ENCODE peak calls at places on chromosomes 13 and 19, in seven cellular contexts. A, V, P, O, Z, R and W are unnamed samples.

GRCh38 chr13:110942248-110942981 is 27.5 kb upstream of the ANKRD10 start:
- DNase-seq in A (no peak), V (no peak), P (no peak), O (no peak), Z (no peak), R (peak; percentile 44), W (no peak)

GRCh38 chr13:48265217-48265815 is 32.3 kb downstream of the ITM2B start:
- DNase-seq in A (no peak), V (no peak), P (no peak), O (no peak), Z (no peak), R (peak; percentile 48), W (no peak)

GRCh38 chr19:35704218-35704617 is at the start of gene ZBTB32:
- DNase-seq in A (no peak), V (peak; percentile 51), P (no peak), O (peak; percentile 14), Z (no peak), R (peak; percentile 45), W (peak; percentile 78)

GRCh38 chr13:40137400-40137799 is 481.9 kb downstream of the COG6 start:
- DNase-seq in A (no peak), V (no peak), P (no peak), O (no peak), Z (no peak), R (no peak), W (no peak)

GRCh38 chr19:50651174-50651573 is 1.9 kb downstream of the C19orf81 start:
- DNase-seq in A (no peak), V (no peak), P (no peak), O (no peak), Z (no peak), R (no peak), W (no peak)

GRCh38 chr13:53784331-53784730 is 755.7 kb downstream of the OLFM4 start:
- DNase-seq in A (no peak), V (no peak), P (no peak), O (no peak), Z (no peak), R (no peak), W (no peak)

GRCh38 chr19:23002690-23003422 is at the start of gene ZNF728:
- DNase-seq in A (no peak), V (peak; percentile 54), P (peak; percentile 83), O (no peak), Z (no peak), R (no peak), W (no peak)

GRCh38 chr19:5536337-5536894 is 31.3 kb downstream of the TINCR start:
- DNase-seq in A (peak; percentile 51), V (peak; percentile 79), P (no peak), O (peak; percentile 57), Z (no peak), R (no peak), W (no peak)

GRCh38 chr19:55386515-55386947 is 799 bp downstream of the RPL28 start:
- DNase-seq in A (no peak), V (peak; percentile 8), P (no peak), O (no peak), Z (no peak), R (no peak), W (no peak)

GRCh38 chr19:39941615-39942507 is 7.4 kb upstream of the FCGBP start:
- DNase-seq in A (no peak), V (no peak), P (no peak), O (no peak), Z (peak; percentile 43), R (peak; percentile 49), W (peak; percentile 66)

GRCh38 chr19:42068756-42069571 is 1.0 kb downstream of the GRIK5 start:
- DNase-seq in A (no peak), V (peak; percentile 17), P (no peak), O (no peak), Z (no peak), R (no peak), W (no peak)